ENCODE peak calls at places on chromosomes 12 and 14, in nine cellular contexts. U is GM12865, N is mucosa of descending colon, R is NT2/D1, W is fibroblast of mammary gland, J is upper lobe of right lung, Y is mesendoderm, A is cardiac fibroblast, I is uterus. H is an unnamed sample.

GRCh38 chr12:101407054-101407437 is 526 bp downstream of the ARL1 start:
- DNase-seq in W (no peak), A (no peak), I (peak; percentile 17), J (no peak), N (no peak), R (no peak), U (no peak), Y (no peak), H (no peak)

GRCh38 chr12:79451988-79452387 is 238.8 kb downstream of the PAWR start:
- DNase-seq in J (no peak), Y (peak; percentile 10), A (peak; percentile 85), N (peak; percentile 24), U (no peak), R (no peak), W (peak; percentile 97), I (peak; percentile 86), H (peak; percentile 26)

GRCh38 chr12:116065561-116065960 is 211.9 kb downstream of the MED13L start:
- DNase-seq in U (no peak), A (peak; percentile 57), I (no peak), N (no peak), Y (no peak), R (no peak), W (peak; percentile 53), J (no peak), H (no peak)

GRCh38 chr14:76647699-76648298 is 113.5 kb upstream of the VASH1 start:
- DNase-seq in U (peak; percentile 70), I (no peak), R (peak; percentile 39), J (no peak), A (peak; percentile 71), Y (peak; percentile 71), W (peak; percentile 66), N (peak; percentile 23), H (no peak)

GRCh38 chr12:130263025-130263424 is 74.7 kb upstream of the PIWIL1 start:
- DNase-seq in J (no peak), I (no peak), R (no peak), W (no peak), Y (no peak), U (no peak), A (no peak), N (no peak), H (no peak)

GRCh38 chr12:120979862-120980696 is 1.7 kb downstream of the HNF1A start:
- DNase-seq in N (peak; percentile 72), R (no peak), Y (no peak), A (no peak), W (no peak), U (no peak), I (no peak), J (no peak), H (peak; percentile 32)

GRCh38 chr12:70842136-70842535 is 78.4 kb downstream of the PTPRR start:
- DNase-seq in R (no peak), I (no peak), N (no peak), U (no peak), W (peak; percentile 70), A (no peak), J (no peak), Y (no peak), H (no peak)

GRCh38 chr14:71324767-71325272 is 417.6 kb downstream of the PCNX1 start:
- DNase-seq in N (peak; percentile 25), J (no peak), Y (peak; percentile 81), U (peak; percentile 90), W (peak; percentile 32), A (peak; percentile 34), I (no peak), R (no peak), H (no peak)

GRCh38 chr12:132511516-132512196 is 21.7 kb downstream of the FBRSL1 start:
- DNase-seq in N (no peak), I (no peak), W (no peak), R (no peak), U (no peak), J (no peak), A (no peak), Y (no peak), H (no peak)

GRCh38 chr12:108349245-108349644 is 10.1 kb upstream of the CMKLR1 start:
- DNase-seq in I (no peak), N (no peak), J (no peak), Y (no peak), A (no peak), W (peak; percentile 16), U (no peak), R (no peak), H (no peak)

GRCh38 chr14:75044760-75045159 is 6.5 kb downstream of the MLH3 start:
- DNase-seq in U (no peak), Y (no peak), R (no peak), A (no peak), N (no peak), I (no peak), W (no peak), J (no peak), H (no peak)

GRCh38 chr12:60494249-60494648 is 898.4 kb downstream of the SLC16A7 start:
- DNase-seq in I (no peak), J (no peak), N (no peak), W (peak; percentile 59), U (peak; percentile 9), R (peak; percentile 11), Y (peak; percentile 52), A (peak; percentile 64), H (no peak)

GRCh38 chr14:101780390-101780789 is 18.9 kb downstream of the PPP2R5C start:
- DNase-seq in N (no peak), A (no peak), R (no peak), J (peak; percentile 73), W (no peak), I (no peak), U (no peak), Y (no peak), H (no peak)

GRCh38 chr14:101781240-101782061 is 19.9 kb downstream of the PPP2R5C start:
- DNase-seq in J (peak; percentile 71), A (no peak), Y (peak; percentile 30), U (no peak), W (peak; percentile 12), R (no peak), N (no peak), I (no peak), H (no peak)

GRCh38 chr14:101784631-101785030 is 23.1 kb downstream of the PPP2R5C start:
- DNase-seq in N (no peak), R (no peak), J (no peak), W (no peak), U (no peak), Y (no peak), I (no peak), A (no peak), H (no peak)

GRCh38 chr14:101783260-101784016 is 21.9 kb downstream of the PPP2R5C start:
- DNase-seq in J (no peak), I (no peak), A (no peak), N (no peak), Y (no peak), U (no peak), R (no peak), W (no peak), H (no peak)

GRCh38 chr14:101780887-101781239 is 19.4 kb downstream of the PPP2R5C start:
- DNase-seq in Y (peak; percentile 65), A (no peak), W (no peak), U (no peak), I (no peak), N (no peak), R (no peak), J (peak; percentile 70), H (no peak)
- H3K4me3 ChIP-seq in Y (peak overlapping the region; percentile 18), A (peak overlapping the region; percentile 46), W (no peak overlapping the region), U (no peak overlapping the region), I (peak overlapping the region; percentile 42), N (no peak overlapping the region), R (peak overlapping the region; percentile 50), J (peak overlapping the region; percentile 51), H (peak overlapping the region; percentile 53)

DNA sequence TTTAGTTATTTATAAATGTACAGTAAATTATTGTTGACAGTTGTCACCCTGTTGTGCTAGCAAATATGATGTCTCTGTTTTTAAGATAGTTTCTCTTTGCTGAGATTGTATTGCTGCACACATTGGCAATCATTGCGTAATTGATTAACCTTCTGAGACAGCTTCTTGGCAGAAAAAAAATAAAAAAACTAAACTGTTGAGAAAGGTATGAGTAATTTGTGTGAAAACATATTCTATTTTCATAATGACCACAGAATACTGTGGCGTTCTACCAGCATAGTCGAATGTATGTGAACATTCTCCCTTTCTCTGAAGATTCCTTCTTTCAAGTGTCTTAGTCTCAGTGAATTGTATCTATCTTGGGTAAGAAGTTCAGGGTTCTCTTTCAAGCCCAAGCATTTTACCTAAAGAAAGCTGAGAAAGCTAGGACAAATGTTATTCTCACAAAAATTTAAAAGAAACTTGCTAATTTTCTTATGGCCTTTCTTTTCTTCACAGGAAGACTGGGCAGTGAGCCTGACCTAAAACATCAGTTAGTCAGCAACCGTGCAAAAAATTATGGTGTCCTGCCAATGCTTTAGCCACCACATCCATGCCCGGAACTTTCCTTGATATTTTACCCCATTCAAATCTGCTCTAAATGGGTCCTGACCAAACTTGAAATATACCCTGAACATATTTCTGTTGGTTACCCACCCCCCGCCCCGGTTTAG is 69.0 kb upstream of the REP15 start:
- DNase-seq in I (peak; percentile 38), N (no peak), J (no peak), A (peak; percentile 87), Y (no peak), W (peak; percentile 92), U (peak; percentile 24), R (no peak), H (no peak)
- H3K4me3 ChIP-seq in I (no peak overlapping the region), N (no peak overlapping the region), J (no peak overlapping the region), A (no peak overlapping the region), Y (no peak overlapping the region), W (no peak overlapping the region), U (no peak overlapping the region), R (no peak overlapping the region), H (no peak overlapping the region)

GRCh38 chr12:51864701-51865469 is 16.4 kb upstream of the FIGNL2 start:
- DNase-seq in I (no peak), U (no peak), A (peak; percentile 45), N (no peak), W (peak; percentile 10), J (peak; percentile 61), R (no peak), Y (peak; percentile 21), H (no peak)
- H3K4me3 ChIP-seq in I (no peak overlapping the region), U (no peak overlapping the region), A (no peak overlapping the region), N (no peak overlapping the region), W (no peak overlapping the region), J (no peak overlapping the region), R (peak overlapping the region; percentile 54), Y (no peak overlapping the region), H (no peak overlapping the region)

GRCh38 chr12:26493656-26494055 is 298.3 kb downstream of the SSPN start:
- DNase-seq in J (no peak), Y (no peak), W (no peak), R (no peak), I (no peak), A (no peak), U (no peak), N (no peak), H (no peak)

GRCh38 chr12:26488339-26488738 is 293.0 kb downstream of the SSPN start:
- DNase-seq in I (no peak), R (no peak), J (no peak), U (no peak), Y (peak; percentile 29), A (no peak), W (no peak), N (no peak), H (no peak)

GRCh38 chr12:26496170-26496569 is 300.8 kb downstream of the SSPN start:
- DNase-seq in N (no peak), A (peak; percentile 32), J (no peak), R (no peak), Y (no peak), U (no peak), W (peak; percentile 4), I (no peak), H (no peak)

GRCh38 chr12:26489908-26490307 is 294.5 kb downstream of the SSPN start:
- DNase-seq in Y (no peak), W (no peak), A (no peak), N (no peak), U (no peak), J (no peak), R (no peak), I (no peak), H (no peak)

GRCh38 chr12:26492406-26492805 is 297.0 kb downstream of the SSPN start:
- DNase-seq in U (no peak), Y (no peak), I (no peak), J (no peak), A (no peak), R (no peak), N (no peak), W (no peak), H (no peak)
- H3K4me3 ChIP-seq in U (no peak overlapping the region), Y (no peak overlapping the region), I (no peak overlapping the region), J (no peak overlapping the region), A (no peak overlapping the region), R (no peak overlapping the region), N (no peak overlapping the region), W (no peak overlapping the region), H (no peak overlapping the region)

H was measured in pancreas.